ENCODE peak calls at places on chromosomes 13 and 19, in five cellular contexts. A, S, K, M and X are unnamed samples.
A peak's percentile ranks its signal among the peaks of the same experiment; 100 is the strongest.

GRCh38 chr19:16351133-16351809 is 26.6 kb downstream of the KLF2 start:
- DNase-seq in M (peak; percentile 36), A (no peak), S (no peak), K (no peak), X (no peak)

GRCh38 chr13:20565120-20565736 is 1.7 kb upstream of the IFT88 start:
- DNase-seq in K (no peak), M (no peak), A (no peak), S (no peak), X (no peak)

GRCh38 chr19:16328824-16329482 is 4.3 kb downstream of the KLF2 start:
- DNase-seq in S (no peak), M (peak; percentile 76), A (no peak), K (no peak), X (no peak)

GRCh38 chr13:111216166-111216960 is 101.3 kb downstream of the ARHGEF7 start:
- DNase-seq in S (peak; percentile 64), K (peak; percentile 60), A (peak; percentile 78), M (peak; percentile 45), X (peak; percentile 81)

GRCh38 chr13:46638262-46638661 is 85.3 kb downstream of the LRCH1 start:
- DNase-seq in A (no peak), S (no peak), K (no peak), M (no peak), X (no peak)

GRCh38 chr19:18775586-18776287 is 15.4 kb downstream of the COMP start:
- DNase-seq in K (peak; percentile 10), A (no peak), S (no peak), M (peak; percentile 17), X (no peak)

GRCh38 chr13:66926851-66927524 is 303.1 kb downstream of the PCDH9 start:
- DNase-seq in K (no peak), A (no peak), S (no peak), M (no peak), X (no peak)

GRCh38 chr13:39765801-39766463 is 110.5 kb downstream of the COG6 start:
- DNase-seq in M (no peak), K (peak; percentile 24), A (no peak), S (peak; percentile 9), X (peak; percentile 51)

GRCh38 chr13:35478384-35479222 is 2.1 kb upstream of the MAB21L1 start:
- DNase-seq in K (peak; percentile 78), A (no peak), M (no peak), S (peak; percentile 51), X (peak; percentile 74)

GRCh38 chr19:51251453-51251790 is 542 bp downstream of the SIGLECL1 start:
- DNase-seq in A (no peak), M (no peak), K (no peak), S (no peak), X (no peak)

GRCh38 chr19:17156947-17157302 is 58.2 kb upstream of the USE1 start:
- DNase-seq in A (no peak), K (no peak), S (no peak), M (no peak), X (no peak)

GRCh38 chr19:30085394-30085793 is 143.4 kb downstream of the URI1 start:
- DNase-seq in S (no peak), A (no peak), K (peak; percentile 59), M (no peak), X (no peak)

GRCh38 chr13:74570834-74571233 is 436.6 kb upstream of the KLF12 start:
- DNase-seq in K (no peak), S (no peak), M (peak; percentile 44), A (no peak), X (no peak)

GRCh38 chr13:26220575-26220974 is 1.5 kb downstream of the RNF6 start:
- DNase-seq in M (peak; percentile 42), S (no peak), A (no peak), K (no peak), X (no peak)

GRCh38 chr13:89923731-89924130 is 1423.8 kb upstream of the MIR17HG start:
- DNase-seq in M (peak; percentile 21), A (no peak), K (no peak), S (no peak), X (no peak)

GRCh38 chr19:14629557-14629956 is 45.1 kb downstream of the ADGRE3 start:
- DNase-seq in M (no peak), A (no peak), K (no peak), S (no peak), X (no peak)

GRCh38 chr19:3058009-3058820 is 4.1 kb downstream of the TLE5 start:
- DNase-seq in K (no peak), A (no peak), M (no peak), S (no peak), X (no peak)

DNA sequence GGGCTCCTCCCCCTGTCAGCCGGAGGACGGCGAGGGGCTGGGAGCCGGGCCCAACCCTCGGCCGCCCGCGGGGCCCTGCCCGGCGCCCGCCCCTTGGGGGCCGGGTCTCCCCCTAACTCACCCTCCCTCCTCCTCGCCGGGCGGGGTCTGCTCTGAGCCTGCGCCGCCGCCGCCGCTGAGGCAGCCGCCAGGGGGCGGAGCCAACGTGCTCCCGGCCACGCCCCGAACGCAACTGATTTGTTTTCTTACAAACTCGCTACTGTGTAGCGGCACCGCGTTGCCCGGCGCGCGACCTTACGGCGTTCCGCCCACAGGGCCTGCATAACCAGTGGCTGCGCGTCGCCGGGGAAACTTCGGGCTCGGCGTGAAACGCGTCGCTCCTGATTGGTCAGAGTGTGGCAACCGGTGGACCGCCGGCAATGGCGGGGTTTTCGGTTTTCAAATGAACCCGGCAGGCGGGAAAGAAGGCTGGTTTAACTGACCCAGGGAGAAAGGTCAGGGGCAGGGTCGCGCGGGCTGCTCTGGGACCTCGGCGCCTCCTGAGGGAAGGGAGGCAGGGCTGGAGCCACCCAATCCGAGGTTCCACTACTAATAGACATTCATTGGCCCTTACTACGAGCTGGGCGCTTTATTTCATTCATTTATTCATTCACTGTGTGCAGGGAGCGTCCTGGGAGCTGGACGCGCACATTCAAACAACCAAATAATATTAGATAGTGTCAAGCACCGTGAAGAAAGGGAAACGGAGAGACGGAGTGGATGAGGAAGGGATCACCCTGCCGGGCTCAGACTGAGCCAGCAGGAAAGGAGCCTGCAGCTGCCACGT is at the start of gene CDKN2D:
- DNase-seq in A (peak; percentile 100), S (peak; percentile 100), M (peak; percentile 100), K (peak; percentile 100), X (peak; percentile 100)
- TF ChIP-seq CTCF in A (peak; percentile 56), S (no peak), M (no peak), K (no peak), X (peak; percentile 67)

DNA sequence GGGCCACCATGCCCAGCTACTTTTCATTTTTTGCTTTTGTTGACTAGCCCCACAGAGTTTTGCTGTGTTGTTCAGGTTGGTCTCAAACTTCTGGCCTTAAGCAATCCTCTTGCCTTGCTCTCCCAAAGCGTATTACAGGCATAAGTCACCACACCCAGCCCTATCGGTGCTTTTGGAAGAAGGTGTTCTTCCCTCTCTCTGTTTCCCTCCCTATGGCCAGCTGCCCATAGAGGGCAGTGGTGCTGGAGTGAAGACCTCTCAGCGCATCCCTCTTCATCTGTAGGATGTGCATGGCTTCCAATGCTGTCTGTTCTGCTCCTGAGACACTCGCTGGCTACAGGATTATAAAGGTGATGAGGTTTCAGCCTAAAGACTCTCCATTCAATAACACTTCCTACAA is 1.3 kb upstream of the CD22 start:
- DNase-seq in M (no peak), A (no peak), K (no peak), S (no peak), X (no peak)
- TF ChIP-seq CTCF in M (peak; percentile 26), A (no peak), K (peak; percentile 64), S (no peak), X (no peak)

DNA sequence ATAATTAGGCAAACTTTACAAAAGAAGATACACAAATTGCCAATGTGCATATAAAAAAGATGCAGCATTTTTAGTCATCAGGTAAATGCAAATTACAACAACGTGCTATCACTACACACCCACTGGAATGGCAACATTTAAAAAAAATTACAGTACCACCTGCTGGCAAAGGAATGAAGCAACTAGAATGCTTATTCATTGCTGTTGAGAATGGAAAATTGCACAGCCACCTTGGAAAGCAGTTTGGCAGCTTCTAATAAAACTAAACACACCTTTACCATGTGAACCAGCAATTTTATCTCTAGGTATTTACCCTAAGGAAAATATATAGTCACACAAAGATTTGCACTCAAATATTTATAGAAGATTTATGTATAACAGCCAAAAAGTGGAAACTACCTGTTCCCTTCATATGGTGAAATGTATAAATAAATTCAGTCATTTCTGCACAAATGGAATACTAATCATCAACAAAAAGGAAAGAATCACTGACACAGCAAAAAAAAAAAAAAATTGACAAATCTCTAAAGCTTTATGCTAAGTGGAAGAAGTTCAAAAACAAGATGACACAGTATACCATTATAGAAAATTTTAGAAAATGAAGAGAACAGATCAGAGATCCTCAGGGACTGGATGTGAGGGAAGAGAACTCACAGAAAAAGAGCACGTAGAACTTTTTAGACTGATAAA is 30.3 kb downstream of the OXGR1 start:
- DNase-seq in K (no peak), A (no peak), S (no peak), M (no peak), X (no peak)
- TF ChIP-seq CTCF in K (peak; percentile 55), A (no peak), S (no peak), M (peak; percentile 7), X (no peak)

GRCh38 chr19:56613639-56614038 is 18.5 kb downstream of the ZNF71 start:
- DNase-seq in S (no peak), K (no peak), A (no peak), M (no peak), X (no peak)

GRCh38 chr19:56608274-56608964 is 13.3 kb downstream of the ZNF71 start:
- DNase-seq in K (no peak), A (no peak), M (no peak), S (no peak), X (no peak)

GRCh38 chr19:56612737-56613136 is 17.6 kb downstream of the ZNF71 start:
- DNase-seq in A (no peak), K (no peak), M (no peak), S (no peak), X (no peak)

DNA sequence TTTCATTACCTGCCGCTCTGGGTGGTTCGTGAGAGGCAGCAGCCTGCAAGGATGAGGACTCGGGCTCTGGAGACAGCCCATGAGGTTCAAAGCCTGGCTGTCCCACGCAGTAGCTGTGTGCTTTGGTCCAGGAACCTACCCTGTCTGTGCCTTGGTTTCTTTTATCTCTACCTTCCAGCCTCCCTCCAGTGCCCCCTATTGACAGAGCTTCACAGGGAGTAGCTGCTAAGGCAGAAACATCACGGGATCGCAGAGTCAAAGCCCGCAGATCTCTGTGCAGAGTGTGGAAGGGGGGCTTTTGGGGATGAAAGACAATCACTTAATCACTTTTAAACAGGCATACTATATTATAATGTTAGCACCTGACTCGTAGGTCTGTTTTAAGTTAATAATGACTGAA is 16.2 kb downstream of the ZNF71 start:
- DNase-seq in S (no peak), K (no peak), A (no peak), M (no peak), X (no peak)
- TF ChIP-seq CTCF in S (no peak), K (no peak), A (no peak), M (no peak), X (no peak)

DNA sequence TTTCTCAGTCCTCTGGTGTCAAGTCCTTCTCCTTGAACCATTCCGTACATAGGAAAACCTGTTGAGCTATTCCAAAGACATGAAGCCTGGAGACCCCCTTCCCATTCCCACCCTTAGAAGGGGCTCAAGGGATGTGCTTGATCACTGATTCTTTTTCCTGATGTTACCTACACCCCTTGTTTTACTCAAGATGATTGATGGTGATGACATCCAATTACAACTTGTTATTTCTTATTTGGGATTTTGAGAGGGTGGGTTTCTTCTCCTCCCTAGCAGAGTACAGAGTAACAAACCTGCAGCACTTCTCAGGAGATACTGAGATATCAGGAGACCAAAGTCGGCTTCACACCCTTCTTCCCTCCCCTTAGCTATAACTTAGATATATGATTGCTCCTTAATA is 6.7 kb upstream of the RPS19 start:
- DNase-seq in S (no peak), M (no peak), K (no peak), A (no peak), X (no peak)
- TF ChIP-seq CTCF in S (no peak), M (no peak), K (no peak), A (no peak), X (no peak)